ENCODE peak calls at places on chromosomes 11 and 22, in six cellular contexts. M is NCI-H2081 treated with DMSO at 0.1 percent for 48 hours; F is DMS153; X is CD4-positive, alpha-beta T cell; S is CD8-positive, alpha-beta memory T cell; A is substantia nigra. T is an unnamed sample.

GRCh38 chr22:19508024-19508776 is 16.0 kb downstream of the CLDN5 start:
- DNase-seq in A (no peak), F (no peak), M (no peak), X (no peak), S (no peak), T (no peak)

GRCh38 chr11:127766734-127767133 is 766.2 kb upstream of the KIRREL3 start:
- DNase-seq in F (no peak), X (no peak), A (no peak), S (no peak), M (no peak), T (no peak)

GRCh38 chr11:130029137-130029536 is 26.5 kb upstream of the PRDM10 start:
- DNase-seq in A (no peak), X (no peak), F (no peak), S (no peak), M (no peak), T (no peak)

GRCh38 chr11:114131366-114131963 is 72.0 kb downstream of the ZBTB16 start:
- DNase-seq in M (no peak), X (no peak), F (peak), A (no peak), S (no peak), T (no peak)

GRCh38 chr11:134069996-134070845 is 1.3 kb downstream of the JAM3 start:
- DNase-seq in X (no peak), A (peak), F (no peak), S (no peak), M (no peak), T (no peak)

GRCh38 chr22:39932918-39933649 is 27.1 kb upstream of the TMA7B start:
- DNase-seq in M (no peak), A (no peak), X (no peak), F (no peak), S (peak), T (peak)

GRCh38 chr11:95499516-95500135 is 268.6 kb upstream of the SESN3 start:
- DNase-seq in M (no peak), S (no peak), F (no peak), A (no peak), X (no peak), T (no peak)

GRCh38 chr11:96943970-96944369 is 554.2 kb downstream of the JRKL start:
- DNase-seq in X (no peak), F (no peak), M (no peak), S (no peak), A (no peak), T (no peak)

GRCh38 chr11:78605296-78605695 is 30.6 kb upstream of the NARS2 start:
- DNase-seq in A (no peak), F (no peak), M (no peak), X (no peak), S (no peak), T (no peak)

GRCh38 chr22:22235564-22235963 is 9.0 kb upstream of the VPREB1 start:
- DNase-seq in A (peak), X (peak), M (no peak), F (no peak), S (peak), T (peak)

GRCh38 chr11:34680918-34681554 is 60.1 kb downstream of the EHF start:
- DNase-seq in F (peak), X (no peak), S (no peak), M (no peak), A (no peak), T (no peak)

GRCh38 chr11:130159657-130160459 is at the start of gene ST14:
- DNase-seq in M (no peak), X (no peak), A (no peak), F (peak), S (no peak), T (peak)

GRCh38 chr11:110921742-110922200 is 209.5 kb upstream of the ARHGAP20 start:
- DNase-seq in A (no peak), M (no peak), F (no peak), X (no peak), S (no peak), T (no peak)

GRCh38 chr11:104487035-104487775 is 323.3 kb upstream of the PDGFD start:
- DNase-seq in F (no peak), A (no peak), M (no peak), X (no peak), S (no peak), T (no peak)

GRCh38 chr11:111605681-111606080 is 3.4 kb downstream of the SIK2 start:
- DNase-seq in X (no peak), M (no peak), F (no peak), S (no peak), A (no peak), T (no peak)

GRCh38 chr11:96781082-96781481 is 391.3 kb downstream of the JRKL start:
- DNase-seq in M (no peak), F (no peak), A (no peak), X (no peak), S (no peak), T (no peak)

GRCh38 chr11:124113890-124114289 is 1.4 kb upstream of the VWA5A start:
- DNase-seq in M (no peak), X (no peak), F (no peak), A (no peak), S (no peak), T (no peak)

GRCh38 chr11:67432655-67433349 is 4.5 kb downstream of the RPS6KB2 start:
- DNase-seq in X (no peak), A (no peak), M (no peak), S (no peak), F (no peak), T (no peak)

GRCh38 chr11:65473275-65473860 is 25.5 kb upstream of the MALAT1 start:
- DNase-seq in S (no peak), A (no peak), M (no peak), F (no peak), X (no peak), T (no peak)

GRCh38 chr11:60774726-60775125 is 10.4 kb upstream of the MS4A10 start:
- DNase-seq in S (no peak), F (no peak), X (no peak), A (no peak), M (no peak), T (no peak)

GRCh38 chr11:27282141-27282590 is 80.8 kb downstream of the CCDC34 start:
- DNase-seq in F (no peak), A (no peak), M (no peak), S (no peak), X (no peak), T (no peak)

GRCh38 chr22:22756109-22756508 is 111.7 kb downstream of the GGTLC2 start:
- DNase-seq in S (no peak), A (no peak), M (no peak), X (no peak), F (no peak), T (no peak)

GRCh38 chr11:33542921-33543320 is 157.7 kb downstream of the C11orf91 start:
- DNase-seq in M (no peak), S (no peak), X (peak), F (no peak), A (peak), T (peak)

GRCh38 chr11:88629496-88629895 is 292.0 kb upstream of the CTSC start:
- DNase-seq in S (no peak), X (no peak), M (no peak), A (no peak), F (no peak), T (no peak)

GRCh38 chr22:48531721-48532435 is 1295.8 kb downstream of the BRD1 start:
- DNase-seq in S (no peak), F (no peak), X (no peak), A (peak), M (no peak), T (no peak)

GRCh38 chr22:30212996-30213441 is 33.5 kb downstream of the LIF start:
- DNase-seq in M (no peak), X (no peak), F (no peak), A (no peak), S (no peak), T (peak)

GRCh38 chr11:121556937-121557336 is 104.2 kb upstream of the SORL1-AS1 start:
- DNase-seq in M (no peak), S (no peak), F (no peak), X (no peak), A (no peak), T (no peak)